ENCODE peak calls at places on chromosomes 4 and X, in ten cellular contexts. J, L, M, A, Z, P, Q, K, D and H are unnamed samples. For H3K27me3, the result is how much of the 10 kb centered on the place peaks cover.

GRCh38 chr4:181959121-181959520 is 284.1 kb upstream of the TENM3 start:
- DNase-seq in J (no peak), L (no peak), M (no peak), A (no peak), Z (no peak), P (no peak), Q (no peak), K (no peak), D (no peak), H (no peak)

GRCh38 chrX:129792586-129793291 is 13.0 kb downstream of the SASH3 start:
- DNase-seq in J (no peak), L (peak), M (no peak), A (no peak), Z (no peak), P (no peak), Q (no peak), K (no peak), D (no peak), H (no peak)

GRCh38 chr4:3409571-3410091 is 32.1 kb upstream of the HGFAC start:
- DNase-seq in J (no peak), L (peak), M (no peak), A (no peak), Z (no peak), P (peak), Q (peak), K (no peak), D (no peak), H (no peak)

GRCh38 chrX:38052096-38052495 is 45.7 kb downstream of the SYTL5 start:
- DNase-seq in J (no peak), L (no peak), M (no peak), A (no peak), Z (no peak), P (no peak), Q (no peak), K (peak), D (no peak), H (no peak)

GRCh38 chr4:52248836-52249235 is 197.7 kb downstream of the SPATA18 start:
- DNase-seq in J (no peak), L (no peak), M (no peak), A (no peak), Z (no peak), P (no peak), Q (no peak), K (no peak), D (no peak), H (no peak)

GRCh38 chr4:146049802-146050201 is 111.2 kb upstream of the ZNF827 start:
- DNase-seq in J (no peak), L (no peak), M (no peak), A (no peak), Z (no peak), P (no peak), Q (no peak), K (no peak), D (no peak), H (no peak)

GRCh38 chrX:25650216-25650615 is 487.9 kb upstream of the MAGEB18 start:
- DNase-seq in J (no peak), L (no peak), M (no peak), A (no peak), Z (no peak), P (no peak), Q (no peak), K (no peak), D (no peak), H (no peak)

GRCh38 chrX:68947882-68948605 is 119.2 kb downstream of the EFNB1 start:
- DNase-seq in J (no peak), L (no peak), M (no peak), A (peak), Z (no peak), P (no peak), Q (no peak), K (no peak), D (no peak), H (no peak)

GRCh38 chr4:106238819-106239420 is 77.1 kb downstream of the TBCK start:
- DNase-seq in J (peak), L (no peak), M (peak), A (peak), Z (no peak), P (no peak), Q (no peak), K (peak), D (no peak), H (no peak)

GRCh38 chr4:4884611-4885010 is 25.1 kb downstream of the MSX1 start:
- DNase-seq in J (no peak), L (no peak), M (no peak), A (no peak), Z (no peak), P (no peak), Q (no peak), K (no peak), D (no peak), H (no peak)

GRCh38 chr4:121053601-121054143 is 18.7 kb downstream of the NDNF start:
- DNase-seq in J (no peak), L (no peak), M (no peak), A (no peak), Z (no peak), P (no peak), Q (no peak), K (no peak), D (no peak), H (no peak)

GRCh38 chrX:71366674-71367256 is 608 bp downstream of the TAF1 start:
- DNase-seq in J (no peak), L (no peak), M (peak), A (peak), Z (no peak), P (no peak), Q (no peak), K (peak), D (no peak), H (no peak)

GRCh38 chr4:174629265-174629664 is 107.0 kb upstream of the HPGD start:
- DNase-seq in J (no peak), L (no peak), M (no peak), A (no peak), Z (no peak), P (no peak), Q (no peak), K (no peak), D (no peak), H (no peak)

GRCh38 chr4:84753318-84753972 is 170.5 kb downstream of the CDS1 start:
- DNase-seq in J (no peak), L (no peak), M (no peak), A (no peak), Z (no peak), P (no peak), Q (no peak), K (no peak), D (no peak), H (no peak)

GRCh38 chr4:182825003-182825402 is 92.2 kb downstream of the DCTD start:
- DNase-seq in J (no peak), L (no peak), M (no peak), A (no peak), Z (no peak), P (no peak), Q (no peak), K (no peak), D (no peak), H (no peak)

GRCh38 chrX:40169193-40170086 is 71.7 kb upstream of the BCOR start:
- DNase-seq in J (peak), L (peak), M (peak), A (peak), Z (peak), P (peak), Q (no peak), K (peak), D (peak), H (peak)

GRCh38 chrX:40104649-40105015 is 6.9 kb upstream of the BCOR start:
- DNase-seq in J (no peak), L (peak), M (no peak), A (peak), Z (no peak), P (no peak), Q (no peak), K (peak), D (peak), H (peak)

GRCh38 chrX:11321986-11322385 is 28.8 kb downstream of the AMELX start:
- DNase-seq in J (no peak), L (no peak), M (no peak), A (no peak), Z (no peak), P (no peak), Q (no peak), K (no peak), D (no peak), H (no peak)

GRCh38 chr4:13243152-13243551 is 241.0 kb downstream of the RAB28 start:
- DNase-seq in J (no peak), L (no peak), M (no peak), A (no peak), Z (no peak), P (no peak), Q (no peak), K (no peak), D (no peak), H (no peak)

GRCh38 chr4:158094413-158095110 is 78.3 kb downstream of the GASK1B start:
- DNase-seq in J (peak), L (no peak), M (peak), A (no peak), Z (peak), P (no peak), Q (no peak), K (peak), D (no peak), H (no peak)

GRCh38 chrX:150509703-150510102 is 58.7 kb upstream of the MTM1 start:
- DNase-seq in J (no peak), L (no peak), M (no peak), A (no peak), Z (no peak), P (no peak), Q (no peak), K (no peak), D (no peak), H (no peak)

GRCh38 chr4:148112231-148112982 is 329.8 kb downstream of the NR3C2 start:
- DNase-seq in J (no peak), L (no peak), M (no peak), A (no peak), Z (no peak), P (no peak), Q (no peak), K (peak), D (no peak), H (no peak)

GRCh38 chr4:103008875-103009729 is 10.4 kb downstream of the SLC9B1 start:
- DNase-seq in J (peak), L (no peak), M (peak), A (peak), Z (peak), P (no peak), Q (no peak), K (peak), D (no peak), H (peak)

GRCh38 chr4:145487626-145488025 is 6.0 kb downstream of the SMAD1 start:
- DNase-seq in J (no peak), L (no peak), M (no peak), A (no peak), Z (no peak), P (no peak), Q (no peak), K (no peak), D (no peak), H (no peak)

GRCh38 chr4:108350332-108350731 is 181.6 kb upstream of the LEF1 start:
- DNase-seq in J (no peak), L (no peak), M (no peak), A (peak), Z (no peak), P (no peak), Q (no peak), K (no peak), D (no peak), H (no peak)

GRCh38 chr4:169208516-169208915 is 62.2 kb downstream of the SH3RF1 start:
- DNase-seq in J (no peak), L (no peak), M (no peak), A (no peak), Z (no peak), P (no peak), Q (no peak), K (no peak), D (no peak), H (no peak)

GRCh38 chr4:139710073-139710472 is 44.5 kb downstream of the MGST2 start:
- DNase-seq in J (no peak), L (no peak), M (no peak), A (no peak), Z (no peak), P (no peak), Q (no peak), K (no peak), D (no peak), H (no peak)

GRCh38 chrX:49627030-49627777 is 28.4 kb downstream of the GAGE1 start:
- DNase-seq in J (peak), L (no peak), M (peak), A (peak), Z (no peak), P (no peak), Q (no peak), K (no peak), D (no peak), H (no peak)

GRCh38 chrX:69229436-69229835 is 64.2 kb upstream of the PJA1 start:
- DNase-seq in J (no peak), L (no peak), M (no peak), A (no peak), Z (no peak), P (no peak), Q (no peak), K (no peak), D (no peak), H (no peak)

GRCh38 chrX:106039920-106040319 is 1.4 kb upstream of the SERPINA7 start:
- DNase-seq in J (peak), L (no peak), M (peak), A (no peak), Z (no peak), P (no peak), Q (no peak), K (no peak), D (no peak), H (no peak)

GRCh38 chr4:13327991-13328390 is 156.1 kb downstream of the RAB28 start:
- DNase-seq in J (no peak), L (no peak), M (no peak), A (no peak), Z (no peak), P (no peak), Q (no peak), K (no peak), D (no peak), H (no peak)

GRCh38 chr4:38614198-38614597 is 49.8 kb upstream of the KLF3 start:
- DNase-seq in J (no peak), L (no peak), M (no peak), A (no peak), Z (no peak), P (no peak), Q (no peak), K (no peak), D (no peak), H (no peak)

GRCh38 chr4:168028568-168028967 is 63.8 kb upstream of the ANXA10 start:
- DNase-seq in J (peak), L (no peak), M (no peak), A (peak), Z (no peak), P (no peak), Q (no peak), K (peak), D (peak), H (peak)

GRCh38 chrX:139554991-139555675 is 24.6 kb downstream of the F9 start:
- DNase-seq in J (no peak), L (no peak), M (peak), A (no peak), Z (no peak), P (no peak), Q (no peak), K (no peak), D (no peak), H (no peak)
- H3K27me3 ChIP-seq in J (under half), L (under half), M (under half), A (under half), Z (under half), P (under half), Q (half or more), K (under half), D (under half), H (under half)

DNA sequence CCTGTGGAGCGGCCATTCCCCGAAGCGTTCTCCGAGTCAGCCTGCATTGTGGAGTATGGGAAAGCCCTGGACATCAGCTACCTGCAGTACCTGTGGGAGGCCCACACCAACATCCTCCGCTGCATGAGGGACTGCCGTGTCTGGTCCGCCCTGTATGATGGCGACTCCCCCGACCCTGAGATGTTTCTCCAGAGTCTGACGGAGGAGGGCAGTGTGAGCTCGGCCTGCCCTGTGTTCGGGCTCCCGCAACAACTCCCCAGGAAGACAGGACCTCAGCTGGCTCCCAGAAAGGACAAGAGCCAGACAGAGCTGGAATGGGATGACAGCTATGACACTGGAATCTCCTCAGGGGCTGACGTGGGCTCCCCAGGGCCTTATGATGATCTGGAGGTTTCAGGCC is 111.3 kb downstream of the GATB start:
- DNase-seq in J (no peak), L (no peak), M (no peak), A (no peak), Z (no peak), P (no peak), Q (no peak), K (no peak), D (no peak), H (no peak)
- TF ChIP-seq CTCF in J (peak), L (no peak), M (no peak), A (no peak), Z (peak), P (no peak), Q (no peak), K (no peak), D (no peak), H (no peak)

GRCh38 chrX:97070346-97070745 is 186.6 kb downstream of the RPA4 start:
- DNase-seq in J (no peak), L (no peak), M (no peak), A (no peak), Z (no peak), P (no peak), Q (no peak), K (no peak), D (no peak), H (no peak)
- TF ChIP-seq POLR2AphosphoS5 in J (no peak), L (no peak), M (no peak), A (no peak), Z (no peak), P (no peak), Q (no peak), K (no peak), D (no peak), H (no peak)

GRCh38 chr4:82786794-82787193 is 11.8 kb downstream of the SCD5 start:
- DNase-seq in J (no peak), L (no peak), M (no peak), A (no peak), Z (no peak), P (no peak), Q (no peak), K (peak), D (no peak), H (no peak)
- H3K27me3 ChIP-seq in J (under half), L (under half), M (half or more), A (under half), Z (under half), P (under half), Q (under half), K (under half), D (under half), H (under half)

DNA sequence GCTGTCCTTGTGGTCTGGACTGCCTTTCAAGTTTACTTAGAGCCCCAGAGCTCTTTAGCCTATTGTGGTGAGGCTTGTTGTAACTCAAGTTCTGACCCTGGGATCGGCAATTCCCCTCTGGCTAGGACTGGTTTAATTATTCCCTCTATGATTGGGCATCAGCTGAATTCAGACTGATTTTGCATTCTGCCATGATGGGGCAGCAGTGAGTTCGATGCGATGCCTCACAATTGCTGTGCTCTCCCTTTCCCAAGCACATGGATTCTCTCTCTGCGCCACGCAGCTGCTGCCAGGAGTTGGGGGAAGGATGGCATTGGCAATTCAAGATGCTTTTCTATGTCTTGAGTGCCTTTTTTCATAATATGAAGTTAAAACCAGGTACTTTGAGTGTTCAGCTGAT is 327.8 kb upstream of the CXorf51B start:
- DNase-seq in J (no peak), L (no peak), M (peak), A (no peak), Z (no peak), P (no peak), Q (no peak), K (no peak), D (no peak), H (no peak)
- TF ChIP-seq CTCF in J (no peak), L (no peak), M (no peak), A (no peak), Z (no peak), P (no peak), Q (no peak), K (no peak), D (no peak), H (no peak)

DNA sequence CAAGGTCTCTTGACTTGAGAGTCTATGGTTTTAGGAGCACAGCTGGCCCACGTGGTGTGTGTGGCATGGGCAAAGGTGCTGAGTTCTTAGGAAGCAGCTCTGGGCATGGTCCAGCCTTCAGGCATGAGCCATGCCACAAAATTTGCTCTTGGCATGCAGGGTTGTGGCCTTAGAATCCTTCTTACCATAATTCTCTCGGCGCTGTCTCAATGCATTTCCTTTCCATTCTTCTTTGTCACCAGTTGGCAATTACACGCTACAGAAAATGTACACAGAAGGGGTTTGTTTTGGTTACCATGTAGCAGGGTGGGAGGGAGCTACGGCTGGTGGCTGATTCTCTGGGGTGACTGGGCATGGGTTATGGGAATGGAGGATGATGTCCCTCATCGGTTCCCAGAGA is 199.6 kb upstream of the SFRP2 start:
- DNase-seq in J (no peak), L (no peak), M (no peak), A (no peak), Z (no peak), P (no peak), Q (no peak), K (no peak), D (no peak), H (no peak)
- TF ChIP-seq POLR2AphosphoS5 in J (no peak), L (no peak), M (no peak), A (no peak), Z (no peak), P (no peak), Q (no peak), K (no peak), D (no peak), H (no peak)

DNA sequence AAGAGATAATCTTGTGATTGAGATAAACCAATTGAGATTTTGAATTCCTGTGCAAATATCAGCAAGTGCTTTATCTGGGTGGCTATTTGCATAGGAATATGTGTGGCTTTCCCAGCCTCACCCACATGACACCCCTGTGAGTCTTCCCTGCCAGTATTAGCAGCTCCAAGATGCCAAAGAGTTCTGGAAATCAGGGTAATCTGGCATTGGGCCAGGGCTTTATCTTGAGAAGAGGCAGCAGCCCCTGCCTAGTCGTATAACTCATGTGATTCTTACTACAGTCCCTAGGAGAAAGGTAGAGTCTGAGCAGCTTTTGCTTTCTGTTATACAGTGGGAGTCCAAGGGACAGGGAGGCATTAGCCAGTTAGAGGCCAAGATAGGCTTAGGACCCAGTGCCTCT is 87.6 kb downstream of the RLIM start:
- DNase-seq in J (no peak), L (no peak), M (no peak), A (no peak), Z (no peak), P (no peak), Q (no peak), K (no peak), D (no peak), H (no peak)
- H3K27me3 ChIP-seq in J (under half), L (under half), M (under half), A (under half), Z (under half), P (under half), Q (under half), K (under half), D (under half), H (under half)

GRCh38 chr4:119209586-119209985 is 2.9 kb upstream of the USP53 start:
- DNase-seq in J (no peak), L (no peak), M (no peak), A (no peak), Z (no peak), P (no peak), Q (no peak), K (no peak), D (no peak), H (no peak)

GRCh38 chr4:119212964-119213606 is 572 bp downstream of the USP53 start:
- DNase-seq in J (peak), L (peak), M (peak), A (peak), Z (peak), P (peak), Q (peak), K (peak), D (peak), H (peak)

GRCh38 chr4:119212251-119212963 is at the start of gene USP53:
- DNase-seq in J (peak), L (peak), M (peak), A (peak), Z (peak), P (peak), Q (peak), K (peak), D (peak), H (peak)

GRCh38 chr4:119210760-119211159 is 1.8 kb upstream of the USP53 start:
- DNase-seq in J (no peak), L (no peak), M (no peak), A (no peak), Z (no peak), P (no peak), Q (no peak), K (no peak), D (no peak), H (no peak)

DNA sequence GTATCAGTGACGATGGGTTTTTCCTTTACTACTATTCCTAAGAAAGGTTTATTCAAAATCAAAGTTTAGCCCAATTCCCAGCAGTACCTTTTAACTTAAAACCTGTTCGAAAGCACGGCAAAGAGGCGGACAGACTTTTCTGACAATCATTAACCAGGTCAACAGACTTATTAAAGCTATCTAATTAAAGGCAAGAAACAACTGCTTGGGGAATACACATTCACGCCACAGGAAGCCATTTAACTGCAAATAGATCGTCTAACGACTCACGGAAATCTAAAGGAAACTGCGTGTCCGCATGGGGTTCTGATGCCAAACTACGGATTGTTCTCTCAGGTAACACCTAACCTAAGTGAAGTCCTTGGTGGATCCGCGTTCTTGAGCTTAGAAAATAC is 660 bp upstream of the USP53 start:
- DNase-seq in J (peak), L (no peak), M (no peak), A (no peak), Z (no peak), P (peak), Q (no peak), K (no peak), D (no peak), H (no peak)
- TF ChIP-seq CTCF in J (no peak), L (no peak), M (no peak), A (no peak), Z (no peak), P (no peak), Q (peak), K (no peak), D (no peak), H (no peak)